ENCODE peak calls at places on chromosomes 5 and 9, in ten cellular contexts. H, C, Y, Q, P, F, I, O, T and M are unnamed samples.

GRCh38 chr5:125719681-125720676 is 703.2 kb upstream of the GRAMD2B start:
- DNase-seq in O (peak), T (no peak), F (peak), Y (no peak), P (no peak), H (no peak), Q (no peak), I (no peak), C (peak), M (no peak)

GRCh38 chr5:134993161-134993560 is 25.5 kb downstream of the CATSPER3 start:
- DNase-seq in Y (no peak), P (no peak), Q (no peak), T (no peak), O (no peak), H (no peak), F (no peak), C (no peak), I (no peak), M (no peak)

GRCh38 chr5:128053291-128053954 is 30.1 kb upstream of the SLC12A2 start:
- DNase-seq in Y (no peak), O (peak), P (no peak), C (no peak), I (no peak), F (no peak), T (no peak), H (no peak), Q (no peak), M (no peak)

GRCh38 chr9:27086818-27087680 is 22.0 kb upstream of the TEK start:
- DNase-seq in P (no peak), C (no peak), H (no peak), I (no peak), Y (no peak), O (peak), Q (no peak), F (peak), T (no peak), M (no peak)

GRCh38 chr5:64165500-64166200 is at the start of gene RNF180:
- DNase-seq in F (peak), T (no peak), H (peak), Q (no peak), O (peak), P (peak), Y (peak), C (peak), I (peak), M (peak)

GRCh38 chr9:113233146-113233545 is 11.8 kb downstream of the SLC31A1 start:
- DNase-seq in H (no peak), Q (no peak), T (no peak), C (no peak), P (no peak), Y (no peak), O (no peak), F (no peak), I (no peak), M (no peak)

GRCh38 chr5:141532726-141533125 is 43.8 kb downstream of the PCDHGC5 start:
- DNase-seq in H (no peak), Y (no peak), O (no peak), C (no peak), I (no peak), F (no peak), T (no peak), Q (no peak), P (no peak), M (no peak)

GRCh38 chr9:7097040-7097715 is 339.4 kb downstream of the KDM4C start:
- DNase-seq in C (no peak), I (no peak), F (no peak), O (peak), P (no peak), T (no peak), Y (no peak), H (no peak), Q (no peak), M (no peak)

GRCh38 chr5:108168915-108169314 is 213.0 kb downstream of the FBXL17 start:
- DNase-seq in F (no peak), Y (no peak), Q (no peak), C (peak), I (no peak), P (no peak), H (no peak), T (no peak), O (no peak), M (no peak)

GRCh38 chr5:112006721-112007120 is 249.7 kb upstream of the NREP start:
- DNase-seq in Q (no peak), O (no peak), I (no peak), C (no peak), Y (no peak), T (no peak), F (no peak), H (no peak), P (no peak), M (no peak)

GRCh38 chr5:5622806-5623205 is 200.3 kb downstream of the ICE1 start:
- DNase-seq in H (no peak), C (no peak), T (no peak), Y (no peak), I (no peak), P (no peak), F (no peak), O (no peak), Q (no peak), M (no peak)

GRCh38 chr5:100749771-100750284 is 153.3 kb downstream of the ST8SIA4 start:
- DNase-seq in P (no peak), Q (no peak), F (no peak), I (no peak), O (no peak), Y (no peak), T (no peak), H (no peak), C (no peak), M (no peak)

GRCh38 chr5:91109634-91110033 is 273.5 kb downstream of the ARRDC3 start:
- DNase-seq in T (no peak), Q (no peak), C (no peak), P (no peak), Y (no peak), H (no peak), F (no peak), I (no peak), O (no peak), M (no peak)
- TF ChIP-seq CTCF in T (no peak), Q (peak), C (peak), P (no peak), Y (no peak), H (no peak), F (peak), I (no peak), O (peak), M (no peak)

GRCh38 chr9:22005083-22005699 is 3.9 kb downstream of the CDKN2B start:
- DNase-seq in F (no peak), C (peak), Y (no peak), H (no peak), O (no peak), I (peak), Q (no peak), P (no peak), T (no peak), M (no peak)
- TF ChIP-seq CTCF in F (no peak), C (no peak), Y (no peak), H (no peak), O (no peak), I (no peak), Q (no peak), P (no peak), T (no peak), M (peak)

GRCh38 chr9:98777618-98778017 is 18.7 kb downstream of the ANKS6 start:
- DNase-seq in Q (no peak), H (no peak), P (no peak), T (no peak), O (peak), F (no peak), Y (no peak), C (no peak), I (no peak), M (no peak)

GRCh38 chr9:98772364-98773155 is 23.8 kb downstream of the ANKS6 start:
- DNase-seq in P (no peak), H (no peak), F (no peak), Q (no peak), Y (no peak), O (peak), C (no peak), T (no peak), I (no peak), M (no peak)

GRCh38 chr9:98775831-98776441 is 20.4 kb downstream of the ANKS6 start:
- DNase-seq in Y (no peak), Q (peak), O (peak), I (peak), H (peak), C (peak), P (no peak), T (peak), F (peak), M (no peak)

GRCh38 chr9:98773721-98774120 is 22.6 kb downstream of the ANKS6 start:
- DNase-seq in T (no peak), H (no peak), Q (no peak), O (no peak), F (no peak), Y (no peak), C (no peak), P (no peak), I (no peak), M (no peak)

GRCh38 chr9:98774746-98775145 is 21.6 kb downstream of the ANKS6 start:
- DNase-seq in F (no peak), P (no peak), Q (no peak), C (no peak), H (no peak), Y (no peak), I (no peak), O (peak), T (no peak), M (no peak)
- TF ChIP-seq CTCF in F (peak), P (peak), Q (peak), C (peak), H (peak), Y (no peak), I (peak), O (peak), T (peak), M (peak)

GRCh38 chr9:87813119-87813463 is 69.6 kb upstream of the SPATA31E1 start:
- DNase-seq in P (no peak), Y (no peak), H (no peak), O (no peak), C (no peak), F (no peak), Q (no peak), I (no peak), T (no peak), M (no peak)
- TF ChIP-seq CTCF in P (no peak), Y (no peak), H (no peak), O (no peak), C (no peak), F (no peak), Q (no peak), I (no peak), T (no peak), M (peak)

GRCh38 chr5:38515648-38516047 is 40.8 kb downstream of the LIFR start:
- DNase-seq in Q (no peak), T (no peak), P (no peak), I (no peak), O (no peak), Y (no peak), C (no peak), F (peak), H (no peak), M (no peak)
- TF ChIP-seq CTCF in Q (peak), T (no peak), P (no peak), I (no peak), O (peak), Y (no peak), C (peak), F (peak), H (peak), M (peak)

GRCh38 chr9:84314306-84314705 is 26.3 kb downstream of the SLC28A3 start:
- DNase-seq in T (no peak), Q (no peak), Y (no peak), H (no peak), C (no peak), F (no peak), O (no peak), I (no peak), P (no peak), M (no peak)

GRCh38 chr9:84310903-84311302 is 29.7 kb downstream of the SLC28A3 start:
- DNase-seq in C (no peak), F (no peak), P (no peak), O (no peak), H (no peak), T (no peak), I (peak), Y (no peak), Q (no peak), M (no peak)

GRCh38 chr9:84317563-84317962 is 23.0 kb downstream of the SLC28A3 start:
- DNase-seq in C (no peak), O (no peak), Q (no peak), Y (no peak), P (no peak), F (no peak), T (no peak), I (no peak), H (no peak), M (no peak)

DNA sequence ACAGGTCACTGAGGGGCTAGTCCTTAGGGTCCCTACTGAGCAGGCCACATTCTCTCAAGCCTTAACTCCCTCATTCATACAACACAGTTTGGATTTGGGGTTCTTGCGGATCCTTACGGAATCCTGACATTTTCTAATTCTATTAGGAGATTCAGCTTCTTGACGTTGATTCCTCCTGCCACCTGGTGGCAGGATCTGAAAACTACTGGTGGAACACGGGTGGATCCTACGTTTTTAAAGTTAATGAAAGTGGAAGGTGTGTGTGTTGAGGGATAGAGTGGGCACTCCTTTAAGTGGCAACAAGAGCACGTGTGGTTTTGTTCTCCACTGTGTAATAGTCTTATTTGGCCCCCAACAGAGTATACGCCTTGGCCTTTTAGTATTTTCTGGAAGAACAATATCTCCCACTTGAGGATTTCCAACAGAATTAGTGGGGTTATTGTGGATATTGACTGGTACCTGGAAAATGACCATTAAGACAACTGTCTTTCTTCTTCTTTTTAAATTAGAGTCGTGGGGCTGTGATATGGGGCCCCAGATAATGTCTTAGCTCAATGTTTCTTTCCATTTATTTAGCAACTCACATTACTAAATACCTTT is 25.2 kb downstream of the SLC28A3 start:
- DNase-seq in Q (peak), F (peak), H (peak), C (peak), T (peak), I (peak), O (no peak), P (no peak), Y (peak), M (no peak)
- TF ChIP-seq CTCF in Q (peak), F (peak), H (peak), C (peak), T (peak), I (peak), O (peak), P (peak), Y (peak), M (peak)

DNA sequence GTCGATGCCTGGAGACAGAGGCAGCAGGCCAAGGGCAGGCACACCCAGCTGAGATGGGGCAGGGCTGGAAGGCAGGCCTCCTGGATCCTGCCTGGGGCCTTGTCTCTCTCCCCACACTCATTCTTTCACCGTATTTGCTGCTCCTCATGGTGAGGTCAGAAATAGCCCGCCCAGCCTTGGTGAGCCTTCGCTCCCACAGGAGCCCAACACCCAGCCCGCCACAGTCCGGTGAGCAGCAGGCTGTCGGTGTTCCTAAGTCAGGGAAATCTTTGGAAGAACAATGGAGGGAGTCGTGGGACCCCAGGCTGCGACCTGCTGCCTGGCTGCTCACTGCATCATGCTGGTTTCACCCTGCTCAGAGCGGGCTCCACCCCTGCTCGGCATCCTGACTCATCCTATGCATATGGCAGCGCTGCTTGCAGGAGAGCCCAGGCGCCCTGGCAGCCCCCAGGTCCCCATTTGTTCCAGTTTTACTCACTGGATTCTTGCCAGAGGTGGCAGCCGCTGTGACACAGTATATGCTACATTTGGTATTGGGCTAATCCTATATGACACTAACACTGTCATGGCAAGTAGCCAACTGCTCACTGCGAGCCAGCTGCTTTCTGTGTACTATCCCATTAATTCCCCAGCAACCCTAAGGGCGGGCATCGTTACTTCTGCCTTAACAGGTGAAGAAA is 53.2 kb upstream of the NCS1 start:
- DNase-seq in C (no peak), O (no peak), I (no peak), T (no peak), H (no peak), P (no peak), Y (no peak), Q (no peak), F (no peak), M (no peak)
- TF ChIP-seq CTCF in C (no peak), O (no peak), I (no peak), T (no peak), H (no peak), P (no peak), Y (no peak), Q (no peak), F (no peak), M (no peak)

GRCh38 chr9:34126207-34127034 is at the start of gene DCAF12:
- DNase-seq in H (peak), P (peak), C (peak), Q (peak), O (peak), F (peak), I (peak), T (peak), Y (peak), M (peak)
- TF ChIP-seq CTCF in H (no peak), P (no peak), C (no peak), Q (no peak), O (no peak), F (peak), I (no peak), T (no peak), Y (no peak), M (peak)

GRCh38 chr9:89426389-89426961 is 71.4 kb downstream of the SEMA4D start:
- DNase-seq in P (no peak), T (peak), F (no peak), I (no peak), C (no peak), Y (no peak), O (no peak), H (no peak), Q (no peak), M (no peak)

GRCh38 chr9:89425921-89426388 is 72.0 kb downstream of the SEMA4D start:
- DNase-seq in Y (no peak), I (no peak), F (no peak), C (no peak), Q (peak), O (no peak), T (no peak), P (no peak), H (no peak), M (no peak)

GRCh38 chr9:89428901-89429890 is 68.7 kb downstream of the SEMA4D start:
- DNase-seq in F (no peak), P (no peak), Q (no peak), Y (no peak), I (peak), T (peak), H (no peak), C (peak), O (peak), M (no peak)

GRCh38 chr9:89428222-89428761 is 69.6 kb downstream of the SEMA4D start:
- DNase-seq in P (no peak), Y (no peak), Q (no peak), T (no peak), F (no peak), C (no peak), O (peak), H (no peak), I (no peak), M (no peak)

GRCh38 chr9:89427621-89428221 is 70.2 kb downstream of the SEMA4D start:
- DNase-seq in Y (no peak), H (no peak), O (peak), F (no peak), T (no peak), P (no peak), C (no peak), Q (no peak), I (no peak), M (no peak)
- TF ChIP-seq CTCF in Y (no peak), H (no peak), O (no peak), F (no peak), T (no peak), P (no peak), C (no peak), Q (no peak), I (no peak), M (no peak)